ENCODE peak calls at places on chromosomes 7 and 10, in six cellular contexts. U, W, H, K, A and T are unnamed samples.

GRCh38 chr10:3460420-3461128 is 288.0 kb upstream of the PITRM1 start:
- DNase-seq in U (no peak), W (no peak), H (no peak), K (no peak), A (no peak), T (no peak)

GRCh38 chr10:93894516-93895378 is 969 bp downstream of the SLC35G1 start:
- DNase-seq in U (no peak), W (no peak), H (peak), K (peak), A (peak), T (peak)

GRCh38 chr10:87053577-87054181 is 33.6 kb downstream of the FAM25A start:
- DNase-seq in U (no peak), W (no peak), H (no peak), K (no peak), A (no peak), T (no peak)

GRCh38 chr7:131074585-131074984 is 253.1 kb upstream of the MKLN1 start:
- DNase-seq in U (no peak), W (no peak), H (no peak), K (no peak), A (no peak), T (no peak)

GRCh38 chr7:139941866-139942265 is 112.8 kb downstream of the TBXAS1 start:
- DNase-seq in U (no peak), W (no peak), H (no peak), K (no peak), A (no peak), T (no peak)

GRCh38 chr7:92415225-92415624 is 32.1 kb upstream of the GATAD1 start:
- DNase-seq in U (no peak), W (no peak), H (no peak), K (no peak), A (no peak), T (no peak)

GRCh38 chr7:1902231-1902855 is 232.3 kb downstream of the ELFN1 start:
- DNase-seq in U (no peak), W (no peak), H (no peak), K (no peak), A (peak), T (no peak)

GRCh38 chr10:116138897-116139296 is 134.1 kb downstream of the GFRA1 start:
- DNase-seq in U (no peak), W (no peak), H (no peak), K (no peak), A (no peak), T (no peak)

GRCh38 chr7:151342102-151342646 is 562 bp downstream of the NUB1 start:
- DNase-seq in U (no peak), W (no peak), H (no peak), K (no peak), A (no peak), T (peak)

GRCh38 chr10:14190702-14191101 is 140.0 kb downstream of the FRMD4A start:
- DNase-seq in U (no peak), W (no peak), H (no peak), K (no peak), A (no peak), T (no peak)

GRCh38 chr7:8175929-8176369 is 86.0 kb downstream of the ICA1 start:
- DNase-seq in U (no peak), W (no peak), H (no peak), K (no peak), A (no peak), T (no peak)

GRCh38 chr10:32948451-32948850 is 9.6 kb downstream of the ITGB1 start:
- DNase-seq in U (peak), W (no peak), H (no peak), K (no peak), A (no peak), T (no peak)

GRCh38 chr10:70558871-70559810 is 43.4 kb downstream of the PRF1 start:
- DNase-seq in U (peak), W (peak), H (peak), K (peak), A (peak), T (peak)

GRCh38 chr10:124138195-124138882 is 44.9 kb upstream of the CHST15 start:
- DNase-seq in U (no peak), W (peak), H (no peak), K (no peak), A (no peak), T (peak)

GRCh38 chr7:11587048-11587447 is 244.9 kb downstream of the THSD7A start:
- DNase-seq in U (no peak), W (no peak), H (no peak), K (no peak), A (no peak), T (no peak)

GRCh38 chr10:68096913-68097509 is 12.3 kb upstream of the MYPN start:
- DNase-seq in U (peak), W (peak), H (peak), K (peak), A (no peak), T (peak)

GRCh38 chr7:68697821-68698280 is 900.4 kb upstream of the AUTS2 start:
- DNase-seq in U (no peak), W (peak), H (no peak), K (no peak), A (no peak), T (no peak)

GRCh38 chr10:46557319-46558140 is 1.1 kb upstream of the GPRIN2 start:
- DNase-seq in U (no peak), W (no peak), H (peak), K (no peak), A (no peak), T (no peak)

GRCh38 chr7:12315049-12315448 is 88.6 kb downstream of the VWDE start:
- DNase-seq in U (no peak), W (peak), H (no peak), K (no peak), A (no peak), T (no peak)

GRCh38 chr7:8881916-8882315 is 448.5 kb downstream of the NXPH1 start:
- DNase-seq in U (no peak), W (no peak), H (no peak), K (no peak), A (no peak), T (no peak)

GRCh38 chr7:142441074-142441403 is 183.2 kb upstream of the PRSS58 start:
- DNase-seq in U (no peak), W (no peak), H (no peak), K (no peak), A (no peak), T (no peak)

GRCh38 chr7:151632750-151633515 is 113.2 kb upstream of the RHEB start:
- DNase-seq in U (no peak), W (peak), H (peak), K (peak), A (peak), T (peak)

GRCh38 chr7:120550494-120551048 is 277.6 kb downstream of the KCND2 start:
- DNase-seq in U (no peak), W (peak), H (no peak), K (no peak), A (no peak), T (peak)

GRCh38 chr10:46544989-46545791 is 11.3 kb downstream of the GPRIN2 start:
- DNase-seq in U (peak), W (no peak), H (peak), K (no peak), A (peak), T (peak)

GRCh38 chr10:102291221-102291905 is 46.0 kb downstream of the GBF1 start:
- DNase-seq in U (no peak), W (no peak), H (no peak), K (no peak), A (no peak), T (no peak)

GRCh38 chr10:75972494-75973276 is 541.3 kb downstream of the LRMDA start:
- DNase-seq in U (no peak), W (peak), H (no peak), K (peak), A (peak), T (peak)

GRCh38 chr10:8037199-8037801 is 17.2 kb upstream of the GATA3 start:
- DNase-seq in U (no peak), W (no peak), H (no peak), K (no peak), A (no peak), T (no peak)

GRCh38 chr7:134691820-134692705 is 45.4 kb downstream of the BPGM start:
- DNase-seq in U (no peak), W (peak), H (no peak), K (no peak), A (no peak), T (peak)

GRCh38 chr10:16597656-16598055 is 76.0 kb upstream of the C1QL3 start:
- DNase-seq in U (no peak), W (peak), H (no peak), K (peak), A (no peak), T (peak)

GRCh38 chr7:2809903-2810628 is 34.0 kb downstream of the GNA12 start:
- DNase-seq in U (no peak), W (peak), H (no peak), K (no peak), A (no peak), T (peak)

GRCh38 chr7:101941481-101942383 is 124.3 kb downstream of the CUX1 start:
- DNase-seq in U (peak), W (peak), H (no peak), K (peak), A (peak), T (peak)

GRCh38 chr10:72039377-72039776 is 49.0 kb downstream of the SPOCK2 start:
- DNase-seq in U (no peak), W (no peak), H (no peak), K (no peak), A (no peak), T (peak)

GRCh38 chr7:137073571-137074325 is 205.3 kb downstream of the CHRM2 start:
- DNase-seq in U (no peak), W (peak), H (no peak), K (no peak), A (no peak), T (peak)

GRCh38 chr10:107767185-107767584 is 602.7 kb upstream of the SORCS1 start:
- DNase-seq in U (no peak), W (peak), H (no peak), K (no peak), A (no peak), T (peak)

GRCh38 chr10:15518256-15518655 is 147.2 kb upstream of the FAM171A1 start:
- DNase-seq in U (no peak), W (peak), H (no peak), K (no peak), A (peak), T (peak)

GRCh38 chr7:22934473-22935065 is 79.4 kb downstream of the HYCC1 start:
- DNase-seq in U (no peak), W (peak), H (no peak), K (no peak), A (no peak), T (peak)

GRCh38 chr7:105759670-105760548 is 116.5 kb downstream of the ATXN7L1 start:
- DNase-seq in U (peak), W (peak), H (no peak), K (peak), A (no peak), T (peak)

DNA sequence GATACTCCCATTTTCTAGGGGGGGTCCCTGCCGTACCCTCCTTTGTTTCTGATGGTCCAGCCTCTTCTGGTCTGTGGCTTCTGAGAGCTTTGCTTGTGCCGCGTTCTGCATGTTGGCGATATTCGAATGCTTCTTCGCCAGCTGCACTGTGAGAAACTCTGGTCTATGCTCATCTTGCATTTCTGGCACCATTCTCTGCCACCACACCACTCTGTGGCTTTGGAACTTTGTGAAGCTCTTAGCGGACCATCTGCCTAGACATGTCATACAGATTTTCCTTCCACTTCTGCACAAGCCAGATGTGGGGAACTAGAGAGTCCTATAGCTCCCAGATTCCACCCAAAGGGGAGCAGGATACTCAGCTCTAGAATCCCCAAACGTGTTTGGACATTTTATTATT is 197.3 kb downstream of the REEP3 start:
- DNase-seq in U (no peak), W (no peak), H (no peak), K (no peak), A (no peak), T (no peak)
- H2AFZ ChIP-seq in U (no peak), W (no peak), H (no peak), K (no peak), A (peak), T (peak)

GRCh38 chr10:4656576-4657194 is 169.3 kb upstream of the AKR1E2 start:
- DNase-seq in U (peak), W (peak), H (peak), K (peak), A (no peak), T (peak)

GRCh38 chr10:4663162-4663992 is 162.6 kb upstream of the AKR1E2 start:
- DNase-seq in U (peak), W (peak), H (no peak), K (peak), A (peak), T (peak)

GRCh38 chr10:4658777-4659176 is 167.2 kb upstream of the AKR1E2 start:
- DNase-seq in U (no peak), W (no peak), H (no peak), K (no peak), A (no peak), T (no peak)

GRCh38 chr10:4662576-4663161 is 163.3 kb upstream of the AKR1E2 start:
- DNase-seq in U (no peak), W (peak), H (no peak), K (no peak), A (no peak), T (peak)

DNA sequence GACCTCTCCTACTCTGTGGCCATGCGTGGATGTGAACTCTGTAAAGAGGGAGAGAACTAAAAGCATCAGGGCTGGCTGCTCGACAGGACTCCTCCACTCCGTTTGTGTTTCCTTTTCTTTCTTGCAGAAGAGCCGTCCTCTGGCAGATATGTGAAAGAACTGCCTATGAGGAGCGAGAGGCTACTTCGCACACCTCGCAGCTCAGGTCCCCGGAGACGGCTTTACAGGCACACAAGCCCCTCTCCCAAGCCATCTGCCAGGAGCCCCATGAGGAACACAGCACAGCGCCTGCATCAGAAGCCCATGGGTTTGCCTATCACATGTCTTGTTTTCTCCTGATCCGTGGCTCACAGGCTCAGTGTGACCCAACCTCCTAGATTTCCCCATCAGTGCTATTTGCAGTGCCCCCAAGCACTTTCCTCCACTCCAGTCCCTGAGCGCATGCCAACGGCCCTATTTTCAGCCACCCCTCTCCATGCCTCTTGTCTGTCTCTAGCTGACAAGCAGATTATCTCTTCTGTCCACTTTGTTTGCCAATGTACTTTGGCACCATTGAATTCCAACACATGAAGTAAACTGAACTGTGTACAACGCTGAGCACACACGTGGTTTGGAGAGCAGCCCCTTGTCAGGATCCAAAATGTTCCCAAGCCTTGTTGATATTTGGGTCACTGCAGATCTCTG is 164.3 kb upstream of the AKR1E2 start:
- DNase-seq in U (no peak), W (no peak), H (no peak), K (no peak), A (peak), T (peak)
- H3K27ac ChIP-seq in U (peak), W (peak), H (no peak), K (no peak), A (peak), T (peak)

DNA sequence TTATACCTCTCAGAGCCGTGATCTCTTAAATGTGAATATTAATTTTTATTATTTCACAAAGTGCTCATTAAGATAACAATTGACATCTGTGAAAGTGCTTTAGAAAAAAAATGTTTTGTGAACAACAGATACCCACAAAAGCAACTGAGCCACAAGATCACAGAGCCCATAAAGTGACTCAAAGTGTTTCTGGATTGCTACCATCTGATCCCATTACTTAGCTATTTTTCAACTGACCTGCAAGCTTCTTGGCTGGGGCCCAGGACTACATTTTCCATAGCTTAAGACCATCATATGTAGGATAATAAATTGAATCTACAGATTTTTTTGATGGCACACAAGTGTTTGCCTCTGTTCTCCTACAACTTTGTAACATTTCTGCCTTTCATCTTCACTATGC is 674.4 kb downstream of the PHTF2 start:
- DNase-seq in U (no peak), W (peak), H (no peak), K (no peak), A (no peak), T (peak)
- H2AFZ ChIP-seq in U (no peak), W (no peak), H (no peak), K (no peak), A (no peak), T (no peak)

DNA sequence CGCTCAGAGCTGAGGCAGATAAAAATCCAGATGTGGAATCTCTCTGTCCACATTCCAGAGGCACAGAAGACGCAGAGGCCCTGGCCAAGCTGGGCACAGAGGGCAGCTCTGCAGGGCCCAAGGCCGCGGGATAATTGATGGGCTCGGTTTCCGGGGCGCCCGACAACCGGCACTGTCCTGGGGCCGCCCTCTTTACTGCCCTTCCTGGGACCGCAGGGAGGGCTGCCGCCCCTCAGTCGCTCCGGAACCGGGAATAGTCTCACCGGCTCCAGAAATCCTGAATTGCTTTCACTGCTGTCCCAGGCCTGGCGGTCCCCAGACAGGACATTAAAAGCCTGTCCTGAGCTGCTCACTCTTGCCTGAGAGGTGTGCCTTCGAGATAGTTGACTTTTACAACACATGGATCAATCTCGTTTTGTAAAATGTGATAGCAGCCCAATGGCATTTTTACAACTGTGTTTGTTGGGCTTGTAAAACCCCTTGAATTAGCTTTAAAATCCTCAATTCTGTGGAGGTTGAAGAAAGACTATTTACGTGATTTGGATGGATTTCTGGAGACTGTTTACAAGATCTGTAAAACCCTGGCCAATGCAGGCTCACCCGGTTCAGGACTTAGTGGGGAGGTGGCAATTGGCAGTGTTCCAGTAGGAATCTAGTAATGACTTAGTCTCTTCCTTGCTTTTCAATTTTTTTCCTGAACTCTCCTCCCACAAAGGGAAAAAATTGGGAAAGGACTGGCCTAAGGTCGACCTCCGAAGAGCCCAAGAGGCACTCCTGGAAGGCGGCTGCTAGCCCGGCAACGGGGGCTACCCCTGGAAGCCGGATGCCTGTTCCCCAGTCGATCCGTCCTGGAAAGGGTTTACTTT is 1.4 kb upstream of the HOXA6 start:
- DNase-seq in U (no peak), W (no peak), H (no peak), K (peak), A (peak), T (peak)
- H3K27ac ChIP-seq in U (peak), W (peak), H (no peak), K (peak), A (peak), T (peak)

GRCh38 chr10:21171197-21171935 is 274.3 kb upstream of the NEBL start:
- DNase-seq in U (peak), W (no peak), H (peak), K (no peak), A (peak), T (no peak)

GRCh38 chr10:21173433-21173963 is 276.4 kb upstream of the NEBL start:
- DNase-seq in U (no peak), W (no peak), H (peak), K (no peak), A (peak), T (no peak)

GRCh38 chr10:21172774-21173432 is 275.8 kb upstream of the NEBL start:
- DNase-seq in U (no peak), W (peak), H (peak), K (no peak), A (no peak), T (peak)

GRCh38 chr10:21170216-21170615 is 273.1 kb upstream of the NEBL start:
- DNase-seq in U (no peak), W (no peak), H (no peak), K (no peak), A (no peak), T (no peak)

DNA sequence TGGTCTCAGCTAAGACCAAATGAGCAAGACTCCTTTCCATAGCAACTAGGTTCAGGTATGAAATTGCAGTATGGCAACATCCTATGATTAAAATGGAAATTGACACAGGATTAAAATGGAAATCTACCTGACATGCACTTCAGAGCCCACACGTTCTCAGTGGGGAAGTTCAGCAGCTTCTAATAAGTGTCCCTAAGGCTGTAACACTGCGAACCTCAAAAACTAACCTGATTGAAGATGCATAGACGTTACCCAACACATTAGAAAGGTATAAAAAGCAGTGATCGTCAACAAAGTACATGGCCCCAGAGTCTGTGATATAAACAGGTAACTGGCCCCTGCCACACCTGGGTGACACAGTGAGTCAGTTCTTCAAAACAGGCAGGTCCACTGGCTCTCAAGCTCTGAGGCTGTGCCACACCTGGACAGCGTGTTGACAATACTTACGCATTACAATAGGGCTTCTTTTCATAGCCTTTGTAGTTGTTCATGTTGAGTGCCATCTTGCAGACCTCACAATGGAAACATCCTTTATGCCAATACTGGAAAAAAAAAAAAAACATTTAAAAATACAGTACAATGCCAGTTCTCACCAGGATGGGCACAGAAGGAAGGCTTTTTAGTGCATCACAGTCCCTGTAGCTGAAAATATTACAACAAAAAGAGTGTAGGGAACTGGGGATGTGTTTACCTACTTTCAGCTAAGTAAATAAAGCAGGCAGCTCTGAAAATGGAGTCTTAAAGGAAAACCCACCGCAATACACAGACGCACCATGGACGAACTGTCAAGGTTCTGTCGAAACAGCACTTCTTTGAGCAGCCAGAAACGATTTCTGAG is 275.0 kb upstream of the NEBL start:
- DNase-seq in U (no peak), W (no peak), H (no peak), K (no peak), A (no peak), T (no peak)
- H2AFZ ChIP-seq in U (no peak), W (no peak), H (no peak), K (no peak), A (no peak), T (no peak)